ENCODE peak calls at places on chromosomes 11 and 22, in nine cellular contexts. One of them, this sample, is unnamed.

GRCh38 chr22:17477401-17477833 is 85.9 kb upstream of the SLC25A18 start:
- DNase-seq in iPS DF 6.9: no peak
- DNase-seq in epithelial cell of esophagus: no peak
- DNase-seq in stromal cell of bone marrow: no peak
- DNase-seq in skeletal muscle cell: no peak
- DNase-seq in stimulated activated CD8-positive, alpha-beta memory T cell treated with anti-CD3 and anti-CD28 coated beads, Interleukin-12 subunit alpha, Interleukin-12 subunit beta, amount 100 ng/mL, for 1 hour: no peak
- DNase-seq in SK-MEL-5: peak; percentile 17
- DNase-seq in neuronal stem cell: no peak
- DNase-seq in OCI-M1: peak; percentile 76
- DNase-seq in this sample: no peak

GRCh38 chr11:55571828-55572227 is at the start of gene OR4C16:
- DNase-seq in iPS DF 6.9: no peak
- DNase-seq in epithelial cell of esophagus: no peak
- DNase-seq in stromal cell of bone marrow: no peak
- DNase-seq in skeletal muscle cell: no peak
- DNase-seq in stimulated activated CD8-positive, alpha-beta memory T cell treated with anti-CD3 and anti-CD28 coated beads, Interleukin-12 subunit alpha, Interleukin-12 subunit beta, amount 100 ng/mL, for 1 hour: no peak
- DNase-seq in SK-MEL-5: no peak
- DNase-seq in neuronal stem cell: no peak
- DNase-seq in OCI-M1: no peak
- DNase-seq in this sample: no peak

GRCh38 chr11:69934861-69935494 is 115.8 kb upstream of the FGF3 start:
- DNase-seq in iPS DF 6.9: no peak
- DNase-seq in epithelial cell of esophagus: peak; percentile 42
- DNase-seq in stromal cell of bone marrow: no peak
- DNase-seq in skeletal muscle cell: no peak
- DNase-seq in stimulated activated CD8-positive, alpha-beta memory T cell treated with anti-CD3 and anti-CD28 coated beads, Interleukin-12 subunit alpha, Interleukin-12 subunit beta, amount 100 ng/mL, for 1 hour: no peak
- DNase-seq in SK-MEL-5: no peak
- DNase-seq in neuronal stem cell: no peak
- DNase-seq in OCI-M1: no peak
- DNase-seq in this sample: no peak

GRCh38 chr11:95078526-95078925 is 11.1 kb upstream of the ENDOD1 start:
- DNase-seq in iPS DF 6.9: no peak
- DNase-seq in epithelial cell of esophagus: peak; percentile 50
- DNase-seq in stromal cell of bone marrow: no peak
- DNase-seq in skeletal muscle cell: no peak
- DNase-seq in stimulated activated CD8-positive, alpha-beta memory T cell treated with anti-CD3 and anti-CD28 coated beads, Interleukin-12 subunit alpha, Interleukin-12 subunit beta, amount 100 ng/mL, for 1 hour: no peak
- DNase-seq in SK-MEL-5: no peak
- DNase-seq in neuronal stem cell: no peak
- DNase-seq in OCI-M1: no peak
- DNase-seq in this sample: no peak

GRCh38 chr11:44621140-44621681 is 55.7 kb downstream of the CD82 start:
- DNase-seq in iPS DF 6.9: peak; percentile 52
- DNase-seq in epithelial cell of esophagus: peak; percentile 62
- DNase-seq in stromal cell of bone marrow: no peak
- DNase-seq in skeletal muscle cell: no peak
- DNase-seq in stimulated activated CD8-positive, alpha-beta memory T cell treated with anti-CD3 and anti-CD28 coated beads, Interleukin-12 subunit alpha, Interleukin-12 subunit beta, amount 100 ng/mL, for 1 hour: peak; percentile 33
- DNase-seq in SK-MEL-5: peak; percentile 77
- DNase-seq in neuronal stem cell: peak; percentile 81
- DNase-seq in OCI-M1: peak; percentile 84
- DNase-seq in this sample: peak; percentile 91

GRCh38 chr11:11265320-11265719 is 87.7 kb downstream of the CSNK2A3 start:
- DNase-seq in iPS DF 6.9: no peak
- DNase-seq in epithelial cell of esophagus: no peak
- DNase-seq in stromal cell of bone marrow: no peak
- DNase-seq in skeletal muscle cell: no peak
- DNase-seq in stimulated activated CD8-positive, alpha-beta memory T cell treated with anti-CD3 and anti-CD28 coated beads, Interleukin-12 subunit alpha, Interleukin-12 subunit beta, amount 100 ng/mL, for 1 hour: no peak
- DNase-seq in SK-MEL-5: no peak
- DNase-seq in neuronal stem cell: no peak
- DNase-seq in OCI-M1: no peak
- DNase-seq in this sample: no peak

GRCh38 chr22:17637490-17638181 is 921 bp upstream of the BCL2L13 start:
- DNase-seq in iPS DF 6.9: no peak
- DNase-seq in epithelial cell of esophagus: no peak
- DNase-seq in stromal cell of bone marrow: no peak
- DNase-seq in skeletal muscle cell: no peak
- DNase-seq in stimulated activated CD8-positive, alpha-beta memory T cell treated with anti-CD3 and anti-CD28 coated beads, Interleukin-12 subunit alpha, Interleukin-12 subunit beta, amount 100 ng/mL, for 1 hour: no peak
- DNase-seq in SK-MEL-5: no peak
- DNase-seq in neuronal stem cell: no peak
- DNase-seq in OCI-M1: no peak
- DNase-seq in this sample: no peak

GRCh38 chr11:66157182-66157864 is 87.3 kb downstream of the PACS1 start:
- DNase-seq in iPS DF 6.9: no peak
- DNase-seq in epithelial cell of esophagus: peak; percentile 18
- DNase-seq in stromal cell of bone marrow: no peak
- DNase-seq in skeletal muscle cell: no peak
- DNase-seq in stimulated activated CD8-positive, alpha-beta memory T cell treated with anti-CD3 and anti-CD28 coated beads, Interleukin-12 subunit alpha, Interleukin-12 subunit beta, amount 100 ng/mL, for 1 hour: no peak
- DNase-seq in SK-MEL-5: no peak
- DNase-seq in neuronal stem cell: no peak
- DNase-seq in OCI-M1: peak; percentile 5
- DNase-seq in this sample: no peak

GRCh38 chr11:78476066-78476465 is 58.4 kb upstream of the GAB2 start:
- DNase-seq in iPS DF 6.9: no peak
- DNase-seq in epithelial cell of esophagus: peak; percentile 42
- DNase-seq in stromal cell of bone marrow: no peak
- DNase-seq in skeletal muscle cell: no peak
- DNase-seq in stimulated activated CD8-positive, alpha-beta memory T cell treated with anti-CD3 and anti-CD28 coated beads, Interleukin-12 subunit alpha, Interleukin-12 subunit beta, amount 100 ng/mL, for 1 hour: no peak
- DNase-seq in SK-MEL-5: peak; percentile 31
- DNase-seq in neuronal stem cell: no peak
- DNase-seq in OCI-M1: no peak
- DNase-seq in this sample: no peak